ENCODE peak calls at places on chromosomes 1 and 21, in four cellular contexts. E is CD8-positive, alpha-beta T cell; Z is aorta; R is 8988T. C is an unnamed sample.

GRCh38 chr1:54627181-54627580 is 3.9 kb upstream of the FAM151A start:
- DNase-seq in R (no peak), E (no peak), Z (no peak), C (no peak)

GRCh38 chr1:207672525-207673130 is 27.7 kb downstream of the CR1L start:
- DNase-seq in R (peak; percentile 27), Z (no peak), E (no peak), C (no peak)

GRCh38 chr1:159881930-159882839 is 17.8 kb downstream of the CFAP45 start:
- DNase-seq in R (peak; percentile 53), E (peak; percentile 40), Z (peak; percentile 87), C (no peak)

GRCh38 chr1:228749765-228750164 is 14.5 kb downstream of the RHOU start:
- DNase-seq in R (no peak), E (no peak), Z (no peak), C (no peak)

GRCh38 chr21:33367309-33367973 is 35.8 kb upstream of the IFNGR2 start:
- DNase-seq in R (no peak), Z (no peak), E (no peak), C (no peak)

GRCh38 chr21:44350773-44351481 is 2.5 kb upstream of the TRPM2 start:
- DNase-seq in Z (peak; percentile 74), E (no peak), R (no peak), C (peak; percentile 67)

GRCh38 chr1:113984710-113985109 is 5.4 kb downstream of the OLFML3 start:
- DNase-seq in E (no peak), Z (no peak), R (no peak), C (no peak)

GRCh38 chr1:151510020-151510405 is 1.2 kb upstream of the CGN start:
- DNase-seq in R (no peak), E (no peak), Z (no peak), C (no peak)

GRCh38 chr1:25710583-25711347 is 89.2 kb upstream of the SELENON start:
- DNase-seq in E (no peak), Z (no peak), R (no peak), C (no peak)

GRCh38 chr1:23558140-23558871 is 995 bp downstream of the ID3 start:
- DNase-seq in E (peak; percentile 28), Z (peak; percentile 89), R (no peak), C (peak; percentile 87)

GRCh38 chr1:36710008-36710407 is 227.3 kb upstream of the CSF3R start:
- DNase-seq in E (no peak), Z (peak; percentile 21), R (no peak), C (no peak)